ENCODE peak calls at places on chromosomes 3 and 15, in ten cellular contexts. I is nephron progenitor cell; U is activated CD4-positive, alpha-beta memory T cell treated with anti-CD3 and anti-CD28 coated beads, Interleukin-2, amount 10 ng/mL, durations not matched to agents 7 days and 5 days; X is hepatocyte; O is hypothalamus; R is M059J; Z is GM04504; G is non-pigmented ciliary epithelial cell; H is skeletal muscle cell; C is stomach. P is an unnamed sample.

GRCh38 chr3:141952611-141953010 is 76.2 kb downstream of the ATP1B3 start:
- DNase-seq in I (no peak), U (no peak), X (no peak), O (no peak), R (no peak), Z (no peak), G (no peak), H (no peak), C (no peak), P (no peak)

GRCh38 chr15:65368646-65369045 is 9.2 kb downstream of the IGDCC3 start:
- DNase-seq in I (no peak), U (no peak), X (no peak), O (no peak), R (no peak), Z (no peak), G (no peak), H (no peak), C (no peak), P (no peak)

GRCh38 chr15:90022905-90023700 is 22.0 kb downstream of the ZNF710 start:
- DNase-seq in I (no peak), U (no peak), X (no peak), O (no peak), R (no peak), Z (no peak), G (no peak), H (no peak), C (no peak), P (no peak)

GRCh38 chr15:70302360-70302759 is 204.6 kb upstream of the TLE3 start:
- DNase-seq in I (no peak), U (no peak), X (no peak), O (no peak), R (no peak), Z (no peak), G (no peak), H (no peak), C (no peak), P (no peak)

GRCh38 chr3:111892070-111892469 is 33.0 kb downstream of the PHLDB2 start:
- DNase-seq in I (no peak), U (no peak), X (no peak), O (no peak), R (no peak), Z (no peak), G (no peak), H (no peak), C (no peak), P (no peak)

GRCh38 chr15:101201411-101202174 is 50.3 kb downstream of the CHSY1 start:
- DNase-seq in I (peak; percentile 76), U (peak; percentile 36), X (peak; percentile 82), O (peak; percentile 65), R (peak; percentile 98), Z (peak; percentile 98), G (peak; percentile 83), H (peak; percentile 97), C (peak; percentile 54), P (peak; percentile 75)

GRCh38 chr15:51758645-51759044 is 7.2 kb downstream of the TMOD2 start:
- DNase-seq in I (no peak), U (no peak), X (peak; percentile 55), O (peak; percentile 40), R (peak; percentile 33), Z (peak; percentile 63), G (no peak), H (peak; percentile 92), C (peak; percentile 29), P (no peak)

GRCh38 chr15:76336254-76337046 is at the start of gene ISL2:
- DNase-seq in I (peak; percentile 86), U (peak; percentile 92), X (peak; percentile 90), O (peak; percentile 58), R (peak; percentile 97), Z (peak; percentile 71), G (peak; percentile 36), H (peak; percentile 48), C (peak; percentile 67), P (peak; percentile 84)

P was measured in lower lobe of right lung.